ENCODE peak calls at places on chromosomes 13 and 19, in ten cellular contexts. O, S, Z, W, V, Y, G, C, T and I are unnamed samples.

GRCh38 chr19:38898788-38899446 is 501 bp downstream of the SIRT2 start:
- DNase-seq in O (no peak), S (peak; percentile 19), Z (no peak), W (no peak), V (no peak), Y (no peak), G (no peak), C (no peak), T (peak; percentile 40), I (no peak)

GRCh38 chr13:23947893-23948292 is 50.6 kb upstream of the C1QTNF9B start:
- DNase-seq in O (no peak), S (no peak), Z (no peak), W (no peak), V (no peak), Y (no peak), G (no peak), C (no peak), T (no peak), I (no peak)

GRCh38 chr19:29712744-29713516 is 2.1 kb downstream of the C19orf12 start:
- DNase-seq in O (no peak), S (no peak), Z (no peak), W (no peak), V (no peak), Y (no peak), G (no peak), C (no peak), T (no peak), I (no peak)

GRCh38 chr19:35949131-35949530 is 13.0 kb downstream of the LRFN3 start:
- DNase-seq in O (no peak), S (no peak), Z (no peak), W (no peak), V (no peak), Y (no peak), G (no peak), C (no peak), T (no peak), I (no peak)

GRCh38 chr19:39971380-39971841 is 446 bp downstream of the PSMC4 start:
- DNase-seq in O (no peak), S (no peak), Z (no peak), W (no peak), V (no peak), Y (no peak), G (no peak), C (no peak), T (no peak), I (no peak)

GRCh38 chr19:56309511-56310185 is 5.0 kb downstream of the ZSCAN5A start:
- DNase-seq in O (peak; percentile 32), S (peak; percentile 58), Z (peak; percentile 30), W (peak; percentile 65), V (peak; percentile 31), Y (peak; percentile 43), G (peak; percentile 47), C (peak; percentile 51), T (peak; percentile 48), I (peak; percentile 77)

GRCh38 chr19:45117167-45117594 is 24.2 kb downstream of the PPP1R37 start:
- DNase-seq in O (peak; percentile 45), S (peak; percentile 22), Z (no peak), W (no peak), V (no peak), Y (no peak), G (no peak), C (peak; percentile 65), T (no peak), I (no peak)

GRCh38 chr13:33556828-33557227 is 261.1 kb upstream of the RFC3 start:
- DNase-seq in O (no peak), S (no peak), Z (no peak), W (no peak), V (no peak), Y (no peak), G (no peak), C (no peak), T (no peak), I (no peak)

GRCh38 chr13:103983948-103984347 is 917.7 kb upstream of the SLC10A2 start:
- DNase-seq in O (no peak), S (no peak), Z (no peak), W (no peak), V (no peak), Y (no peak), G (no peak), C (no peak), T (no peak), I (no peak)

GRCh38 chr19:47035127-47035494 is 13.3 kb downstream of the TMEM160 start:
- DNase-seq in O (no peak), S (no peak), Z (no peak), W (no peak), V (no peak), Y (no peak), G (no peak), C (no peak), T (peak; percentile 45), I (peak; percentile 50)

GRCh38 chr13:43732726-43733125 is 54.0 kb downstream of the ENOX1 start:
- DNase-seq in O (no peak), S (no peak), Z (no peak), W (no peak), V (no peak), Y (no peak), G (no peak), C (no peak), T (no peak), I (no peak)

GRCh38 chr19:51020988-51021651 is 1.6 kb upstream of the KLK10 start:
- DNase-seq in O (no peak), S (peak; percentile 74), Z (no peak), W (peak; percentile 0), V (no peak), Y (peak; percentile 54), G (no peak), C (no peak), T (no peak), I (peak; percentile 54)

GRCh38 chr13:30520571-30520970 is 54.8 kb upstream of the HMGB1 start:
- DNase-seq in O (no peak), S (peak; percentile 6), Z (no peak), W (no peak), V (no peak), Y (no peak), G (peak; percentile 49), C (no peak), T (no peak), I (no peak)

GRCh38 chr13:27182844-27183497 is 11.4 kb upstream of the USP12 start:
- DNase-seq in O (no peak), S (peak; percentile 79), Z (no peak), W (peak; percentile 81), V (no peak), Y (peak; percentile 54), G (peak; percentile 87), C (no peak), T (peak; percentile 19), I (no peak)

GRCh38 chr19:16801599-16801998 is 27.6 kb upstream of the SIN3B start:
- DNase-seq in O (no peak), S (peak; percentile 47), Z (no peak), W (no peak), V (no peak), Y (no peak), G (peak; percentile 54), C (no peak), T (no peak), I (no peak)

GRCh38 chr13:32048816-32049215 is 17.2 kb downstream of the FRY start:
- DNase-seq in O (no peak), S (no peak), Z (no peak), W (no peak), V (no peak), Y (no peak), G (no peak), C (no peak), T (no peak), I (no peak)

GRCh38 chr19:31350693-31351211 is 1.5 kb upstream of the TSHZ3 start:
- DNase-seq in O (no peak), S (peak; percentile 66), Z (no peak), W (peak; percentile 67), V (no peak), Y (peak; percentile 55), G (peak; percentile 36), C (peak; percentile 41), T (no peak), I (peak; percentile 41)

GRCh38 chr13:109389456-109389855 is 396.9 kb downstream of the IRS2 start:
- DNase-seq in O (no peak), S (no peak), Z (no peak), W (no peak), V (no peak), Y (no peak), G (no peak), C (no peak), T (no peak), I (no peak)

GRCh38 chr19:52464798-52465470 is 11.6 kb downstream of the ZNF578 start:
- DNase-seq in O (no peak), S (no peak), Z (no peak), W (no peak), V (no peak), Y (no peak), G (no peak), C (no peak), T (no peak), I (no peak)
- H3K9me3 ChIP-seq in O (no peaks in the 10 kb centered on the region), S (peaks cover 2% of the 10 kb centered on the region), Z (peaks cover 32% of the 10 kb centered on the region), W (peaks cover 81% of the 10 kb centered on the region), V (peaks cover 43% of the 10 kb centered on the region), Y (no peaks in the 10 kb centered on the region), G (peaks cover 48% of the 10 kb centered on the region), C (peaks cover 91% of the 10 kb centered on the region), T (no peaks in the 10 kb centered on the region), I (peaks cover 34% of the 10 kb centered on the region)

GRCh38 chr19:57755031-57755430 is 8.4 kb downstream of the ZNF776 start:
- DNase-seq in O (no peak), S (no peak), Z (no peak), W (no peak), V (no peak), Y (no peak), G (no peak), C (no peak), T (no peak), I (no peak)

GRCh38 chr19:57754091-57754673 is 7.6 kb downstream of the ZNF776 start:
- DNase-seq in O (no peak), S (no peak), Z (no peak), W (no peak), V (no peak), Y (no peak), G (no peak), C (no peak), T (no peak), I (no peak)

GRCh38 chr19:57759096-57759495 is 10.4 kb upstream of the ZNF586 start:
- DNase-seq in O (no peak), S (no peak), Z (no peak), W (no peak), V (no peak), Y (no peak), G (no peak), C (no peak), T (no peak), I (no peak)

GRCh38 chr19:57757941-57758340 is 11.3 kb downstream of the ZNF776 start:
- DNase-seq in O (no peak), S (no peak), Z (no peak), W (no peak), V (no peak), Y (no peak), G (no peak), C (no peak), T (no peak), I (no peak)
- H3K9me3 ChIP-seq in O (no peaks in the 10 kb centered on the region), S (no peaks in the 10 kb centered on the region), Z (peaks cover 59% of the 10 kb centered on the region), W (peaks cover 23% of the 10 kb centered on the region), V (peaks cover 34% of the 10 kb centered on the region), Y (no peaks in the 10 kb centered on the region), G (peaks cover 20% of the 10 kb centered on the region), C (peaks cover 52% of the 10 kb centered on the region), T (peaks cover 9% of the 10 kb centered on the region), I (peaks cover 8% of the 10 kb centered on the region)

GRCh38 chr19:28498404-28498976 is 714.5 kb downstream of the UQCRFS1 start:
- DNase-seq in O (no peak), S (peak; percentile 5), Z (no peak), W (no peak), V (no peak), Y (no peak), G (no peak), C (no peak), T (no peak), I (no peak)
- H3K9me3 ChIP-seq in O (no peaks in the 10 kb centered on the region), S (no peaks in the 10 kb centered on the region), Z (no peaks in the 10 kb centered on the region), W (no peaks in the 10 kb centered on the region), V (no peaks in the 10 kb centered on the region), Y (no peaks in the 10 kb centered on the region), G (no peaks in the 10 kb centered on the region), C (no peaks in the 10 kb centered on the region), T (no peaks in the 10 kb centered on the region), I (no peaks in the 10 kb centered on the region)

GRCh38 chr19:23789246-23789645 is 30.6 kb upstream of the ZNF681 start:
- DNase-seq in O (no peak), S (no peak), Z (no peak), W (no peak), V (no peak), Y (no peak), G (no peak), C (no peak), T (no peak), I (no peak)
- H3K9me3 ChIP-seq in O (no peaks in the 10 kb centered on the region), S (no peaks in the 10 kb centered on the region), Z (no peaks in the 10 kb centered on the region), W (no peaks in the 10 kb centered on the region), V (no peaks in the 10 kb centered on the region), Y (no peaks in the 10 kb centered on the region), G (no peaks in the 10 kb centered on the region), C (no peaks in the 10 kb centered on the region), T (no peaks in the 10 kb centered on the region), I (no peaks in the 10 kb centered on the region)